ENCODE peak calls at places on chromosome 7, in seven cellular contexts. One of them, this sample, is unnamed.

GRCh38 chr7:124031919-124032318 is 948 bp downstream of the TMEM229A start:
- DNase-seq in CD4-positive, alpha-beta T cell: no peak
- DNase-seq in osteoblast: peak
- DNase-seq in ovary: no peak
- DNase-seq in tibial artery: no peak
- DNase-seq in adrenal gland: no peak
- DNase-seq in prostate gland: no peak
- DNase-seq in this sample: no peak

GRCh38 chr7:130595986-130596385 is 72.6 kb downstream of the COPG2 start:
- DNase-seq in ovary: no peak
- DNase-seq in osteoblast: peak
- DNase-seq in prostate gland: no peak
- DNase-seq in tibial artery: no peak
- DNase-seq in CD4-positive, alpha-beta T cell: no peak
- DNase-seq in adrenal gland: no peak
- DNase-seq in this sample: no peak

GRCh38 chr7:123191132-123191531 is 8.6 kb downstream of the SLC13A1 start:
- DNase-seq in prostate gland: no peak
- DNase-seq in tibial artery: no peak
- DNase-seq in osteoblast: no peak
- DNase-seq in CD4-positive, alpha-beta T cell: no peak
- DNase-seq in ovary: no peak
- DNase-seq in adrenal gland: no peak
- DNase-seq in this sample: no peak

GRCh38 chr7:99365318-99366141 is 9.0 kb upstream of the ARPC1B start:
- DNase-seq in ovary: no peak
- DNase-seq in osteoblast: no peak
- DNase-seq in prostate gland: peak
- DNase-seq in adrenal gland: no peak
- DNase-seq in CD4-positive, alpha-beta T cell: peak
- DNase-seq in tibial artery: no peak
- DNase-seq in this sample: no peak

GRCh38 chr7:519429-519973 is at the start of gene PDGFA:
- DNase-seq in tibial artery: no peak
- DNase-seq in osteoblast: peak
- DNase-seq in prostate gland: no peak
- DNase-seq in CD4-positive, alpha-beta T cell: no peak
- DNase-seq in ovary: no peak
- DNase-seq in adrenal gland: peak
- DNase-seq in this sample: no peak

GRCh38 chr7:135799881-135800280 is 51.3 kb upstream of the FAM180A start:
- DNase-seq in CD4-positive, alpha-beta T cell: no peak
- DNase-seq in ovary: no peak
- DNase-seq in prostate gland: no peak
- DNase-seq in tibial artery: no peak
- DNase-seq in osteoblast: no peak
- DNase-seq in adrenal gland: no peak
- DNase-seq in this sample: no peak

GRCh38 chr7:140659727-140660396 is 12.9 kb upstream of the ADCK2 start:
- DNase-seq in CD4-positive, alpha-beta T cell: no peak
- DNase-seq in tibial artery: no peak
- DNase-seq in ovary: no peak
- DNase-seq in adrenal gland: no peak
- DNase-seq in prostate gland: no peak
- DNase-seq in osteoblast: peak
- DNase-seq in this sample: peak

GRCh38 chr7:901388-902154 is 25.2 kb downstream of the GET4 start:
- DNase-seq in ovary: peak
- DNase-seq in osteoblast: peak
- DNase-seq in CD4-positive, alpha-beta T cell: peak
- DNase-seq in adrenal gland: peak
- DNase-seq in tibial artery: peak
- DNase-seq in prostate gland: no peak
- DNase-seq in this sample: no peak

GRCh38 chr7:157113607-157114006 is 25.1 kb upstream of the UBE3C start:
- DNase-seq in ovary: no peak
- DNase-seq in osteoblast: peak
- DNase-seq in prostate gland: no peak
- DNase-seq in adrenal gland: no peak
- DNase-seq in CD4-positive, alpha-beta T cell: no peak
- DNase-seq in tibial artery: no peak
- DNase-seq in this sample: peak

GRCh38 chr7:29606287-29606721 is 42.7 kb downstream of the PRR15 start:
- DNase-seq in adrenal gland: no peak
- DNase-seq in tibial artery: no peak
- DNase-seq in prostate gland: no peak
- DNase-seq in ovary: no peak
- DNase-seq in CD4-positive, alpha-beta T cell: no peak
- DNase-seq in osteoblast: no peak
- DNase-seq in this sample: no peak

GRCh38 chr7:65731562-65732035 is 141.3 kb upstream of the VKORC1L1 start:
- DNase-seq in CD4-positive, alpha-beta T cell: no peak
- DNase-seq in tibial artery: no peak
- DNase-seq in ovary: no peak
- DNase-seq in prostate gland: peak
- DNase-seq in adrenal gland: no peak
- DNase-seq in osteoblast: no peak
- DNase-seq in this sample: no peak

GRCh38 chr7:29281782-29282541 is 87.4 kb downstream of the CHN2 start:
- DNase-seq in tibial artery: peak
- DNase-seq in CD4-positive, alpha-beta T cell: no peak
- DNase-seq in prostate gland: peak
- DNase-seq in adrenal gland: no peak
- DNase-seq in ovary: no peak
- DNase-seq in osteoblast: no peak
- DNase-seq in this sample: no peak

GRCh38 chr7:150848561-150849115 is 3.7 kb upstream of the AOC1 start:
- DNase-seq in osteoblast: no peak
- DNase-seq in ovary: no peak
- DNase-seq in CD4-positive, alpha-beta T cell: no peak
- DNase-seq in adrenal gland: peak
- DNase-seq in tibial artery: no peak
- DNase-seq in prostate gland: no peak
- DNase-seq in this sample: no peak

GRCh38 chr7:83613232-83613631 is 35.7 kb downstream of the SEMA3E start:
- DNase-seq in tibial artery: no peak
- DNase-seq in adrenal gland: no peak
- DNase-seq in ovary: no peak
- DNase-seq in CD4-positive, alpha-beta T cell: no peak
- DNase-seq in osteoblast: no peak
- DNase-seq in prostate gland: no peak
- DNase-seq in this sample: no peak

GRCh38 chr7:127905491-127906330 is 125.5 kb downstream of the LRRC4 start:
- DNase-seq in osteoblast: peak
- DNase-seq in adrenal gland: no peak
- DNase-seq in CD4-positive, alpha-beta T cell: no peak
- DNase-seq in tibial artery: no peak
- DNase-seq in prostate gland: no peak
- DNase-seq in ovary: no peak
- DNase-seq in this sample: no peak

GRCh38 chr7:32761451-32762320 is 129.9 kb downstream of the KBTBD2 start:
- DNase-seq in CD4-positive, alpha-beta T cell: no peak
- DNase-seq in osteoblast: peak
- DNase-seq in tibial artery: no peak
- DNase-seq in adrenal gland: no peak
- DNase-seq in prostate gland: no peak
- DNase-seq in ovary: no peak
- DNase-seq in this sample: no peak

GRCh38 chr7:81053623-81054022 is 134.8 kb upstream of the SEMA3C start:
- DNase-seq in prostate gland: no peak
- DNase-seq in adrenal gland: no peak
- DNase-seq in tibial artery: no peak
- DNase-seq in osteoblast: peak
- DNase-seq in ovary: no peak
- DNase-seq in CD4-positive, alpha-beta T cell: no peak
- DNase-seq in this sample: no peak

GRCh38 chr7:2670720-2671391 is 17.1 kb upstream of the AMZ1 start:
- DNase-seq in osteoblast: peak
- DNase-seq in CD4-positive, alpha-beta T cell: peak
- DNase-seq in prostate gland: peak
- DNase-seq in ovary: peak
- DNase-seq in adrenal gland: no peak
- DNase-seq in tibial artery: peak
- DNase-seq in this sample: no peak

GRCh38 chr7:94059747-94060146 is 55.6 kb upstream of the BET1 start:
- DNase-seq in tibial artery: no peak
- DNase-seq in prostate gland: no peak
- DNase-seq in adrenal gland: no peak
- DNase-seq in osteoblast: no peak
- DNase-seq in CD4-positive, alpha-beta T cell: no peak
- DNase-seq in ovary: no peak
- DNase-seq in this sample: no peak

GRCh38 chr7:101996876-101997275 is 179.4 kb downstream of the CUX1 start:
- DNase-seq in tibial artery: no peak
- DNase-seq in osteoblast: no peak
- DNase-seq in adrenal gland: no peak
- DNase-seq in ovary: no peak
- DNase-seq in CD4-positive, alpha-beta T cell: no peak
- DNase-seq in prostate gland: no peak
- DNase-seq in this sample: no peak

GRCh38 chr7:85023066-85023687 is 163.7 kb downstream of the SEMA3D start:
- DNase-seq in adrenal gland: peak
- DNase-seq in ovary: no peak
- DNase-seq in tibial artery: no peak
- DNase-seq in prostate gland: peak
- DNase-seq in CD4-positive, alpha-beta T cell: no peak
- DNase-seq in osteoblast: no peak
- DNase-seq in this sample: no peak

GRCh38 chr7:145269418-145270161 is 433.7 kb upstream of the TPK1 start:
- DNase-seq in adrenal gland: no peak
- DNase-seq in CD4-positive, alpha-beta T cell: no peak
- DNase-seq in ovary: no peak
- DNase-seq in prostate gland: no peak
- DNase-seq in osteoblast: no peak
- DNase-seq in tibial artery: no peak
- DNase-seq in this sample: no peak

GRCh38 chr7:91749418-91749817 is 131.1 kb downstream of the MTERF1 start:
- DNase-seq in osteoblast: no peak
- DNase-seq in adrenal gland: no peak
- DNase-seq in tibial artery: no peak
- DNase-seq in ovary: no peak
- DNase-seq in prostate gland: no peak
- DNase-seq in CD4-positive, alpha-beta T cell: no peak
- DNase-seq in this sample: no peak
- TF ChIP-seq CTCF in osteoblast: no peak
- TF ChIP-seq CTCF in adrenal gland: no peak
- TF ChIP-seq CTCF in tibial artery: no peak
- TF ChIP-seq CTCF in ovary: no peak
- TF ChIP-seq CTCF in prostate gland: no peak
- TF ChIP-seq CTCF in CD4-positive, alpha-beta T cell: no peak
- TF ChIP-seq CTCF in this sample: no peak

DNA sequence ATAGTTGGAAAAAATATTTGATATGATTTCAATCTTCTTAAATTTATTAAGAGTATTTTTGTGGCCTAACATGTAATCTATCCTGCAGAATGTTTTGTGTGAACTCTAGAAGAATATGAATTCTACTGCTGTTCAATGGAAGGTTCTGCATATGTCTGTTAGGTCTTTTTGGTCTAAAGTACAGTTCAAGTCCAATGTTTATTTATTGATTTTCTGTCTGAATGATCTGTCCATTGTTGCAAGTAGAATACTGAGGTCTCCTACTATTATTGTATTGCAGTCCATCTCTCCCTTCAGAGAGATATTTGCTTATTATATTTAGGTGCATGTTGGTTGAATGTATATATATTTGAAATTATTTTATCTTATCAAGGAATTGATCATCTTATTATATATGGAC is 18.9 kb upstream of the DYNC1I1 start:
- DNase-seq in tibial artery: no peak
- DNase-seq in adrenal gland: no peak
- DNase-seq in CD4-positive, alpha-beta T cell: no peak
- DNase-seq in prostate gland: no peak
- DNase-seq in ovary: no peak
- DNase-seq in osteoblast: no peak
- DNase-seq in this sample: no peak
- TF ChIP-seq CTCF in tibial artery: no peak
- TF ChIP-seq CTCF in adrenal gland: no peak
- TF ChIP-seq CTCF in CD4-positive, alpha-beta T cell: no peak
- TF ChIP-seq CTCF in prostate gland: no peak
- TF ChIP-seq CTCF in ovary: no peak
- TF ChIP-seq CTCF in osteoblast: no peak
- TF ChIP-seq CTCF in this sample: no peak

DNA sequence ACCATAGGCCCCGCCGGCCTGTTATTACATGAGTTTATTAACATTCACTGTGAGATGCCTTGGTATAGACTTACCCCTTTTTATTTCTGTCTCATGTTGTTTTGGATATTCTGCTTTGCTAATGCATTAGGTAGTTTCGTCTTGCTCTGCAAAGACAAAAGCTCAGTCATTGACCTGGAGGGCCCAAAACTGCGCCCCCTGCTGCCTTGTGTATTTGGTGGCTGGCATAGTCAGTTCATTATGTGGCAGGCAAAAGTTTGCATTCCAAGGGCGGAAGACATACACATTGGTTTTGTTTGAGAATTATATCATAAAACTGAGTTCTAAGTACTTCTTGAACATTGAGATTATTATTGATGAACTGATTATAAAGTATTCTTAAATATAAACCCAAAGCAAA is 372.5 kb downstream of the SDK1 start:
- DNase-seq in CD4-positive, alpha-beta T cell: peak
- DNase-seq in osteoblast: no peak
- DNase-seq in adrenal gland: no peak
- DNase-seq in tibial artery: no peak
- DNase-seq in ovary: no peak
- DNase-seq in prostate gland: peak
- DNase-seq in this sample: no peak
- TF ChIP-seq CTCF in CD4-positive, alpha-beta T cell: peak
- TF ChIP-seq CTCF in osteoblast: no peak
- TF ChIP-seq CTCF in adrenal gland: peak
- TF ChIP-seq CTCF in tibial artery: no peak
- TF ChIP-seq CTCF in ovary: no peak
- TF ChIP-seq CTCF in prostate gland: peak
- TF ChIP-seq CTCF in this sample: no peak

GRCh38 chr7:30702200-30702599 is 19.9 kb upstream of the CRHR2 start:
- DNase-seq in prostate gland: no peak
- DNase-seq in CD4-positive, alpha-beta T cell: peak
- DNase-seq in ovary: no peak
- DNase-seq in osteoblast: no peak
- DNase-seq in tibial artery: no peak
- DNase-seq in adrenal gland: no peak
- DNase-seq in this sample: no peak
- TF ChIP-seq CTCF in prostate gland: no peak
- TF ChIP-seq CTCF in CD4-positive, alpha-beta T cell: peak
- TF ChIP-seq CTCF in ovary: no peak
- TF ChIP-seq CTCF in osteoblast: no peak
- TF ChIP-seq CTCF in tibial artery: no peak
- TF ChIP-seq CTCF in adrenal gland: no peak
- TF ChIP-seq CTCF in this sample: no peak